ENCODE peak calls at places on chromosomes 5 and 9, in four cellular contexts. E, Z, C and T are unnamed samples.

GRCh38 chr5:80406980-80407734 is 707 bp upstream of the ZFYVE16 start:
- DNase-seq in Z (no peak), C (no peak), E (peak; percentile 1), T (no peak)

GRCh38 chr9:37251452-37251851 is 131.1 kb downstream of the ZCCHC7 start:
- DNase-seq in Z (peak; percentile 88), E (no peak), C (peak; percentile 65), T (peak; percentile 78)

GRCh38 chr5:102796481-102796880 is 41.4 kb downstream of the PAM start:
- DNase-seq in E (peak; percentile 7), Z (no peak), C (no peak), T (no peak)

GRCh38 chr5:154541553-154541952 is 63.5 kb upstream of the HAND1 start:
- DNase-seq in E (no peak), C (peak; percentile 77), Z (peak; percentile 60), T (peak; percentile 74)

GRCh38 chr9:136840877-136841645 is 1.2 kb upstream of the AJM1 start:
- DNase-seq in E (peak; percentile 62), C (peak; percentile 70), Z (peak; percentile 57), T (peak; percentile 59)

GRCh38 chr9:34928921-34929320 is 29.2 kb upstream of the PHF24 start:
- DNase-seq in E (no peak), Z (no peak), C (peak; percentile 26), T (no peak)

GRCh38 chr5:109411627-109412026 is 1.9 kb upstream of the PJA2 start:
- DNase-seq in E (peak; percentile 97), C (no peak), Z (no peak), T (no peak)

GRCh38 chr5:145854651-145855258 is 18.1 kb downstream of the GRXCR2 start:
- DNase-seq in E (peak; percentile 83), Z (no peak), C (no peak), T (peak; percentile 93)

GRCh38 chr5:172713113-172713808 is 57.7 kb downstream of the DUSP1 start:
- DNase-seq in Z (no peak), E (no peak), C (peak; percentile 91), T (no peak)

GRCh38 chr9:105425817-105426433 is 21.9 kb upstream of the FSD1L start:
- DNase-seq in Z (no peak), C (peak; percentile 28), E (peak; percentile 47), T (no peak)

GRCh38 chr5:123421773-123422172 is 1.4 kb downstream of the CEP120 start:
- DNase-seq in C (no peak), E (no peak), Z (no peak), T (no peak)

GRCh38 chr5:21685536-21685935 is 1167.6 kb downstream of the CDH12 start:
- DNase-seq in C (no peak), Z (no peak), E (peak; percentile 28), T (peak; percentile 74)

GRCh38 chr5:63398346-63398745 is 563.9 kb downstream of the HTR1A start:
- DNase-seq in Z (peak; percentile 74), E (no peak), C (no peak), T (peak; percentile 97)

GRCh38 chr5:157197088-157197487 is 16.4 kb downstream of the ITK start:
- DNase-seq in C (no peak), E (no peak), Z (no peak), T (no peak)

DNA sequence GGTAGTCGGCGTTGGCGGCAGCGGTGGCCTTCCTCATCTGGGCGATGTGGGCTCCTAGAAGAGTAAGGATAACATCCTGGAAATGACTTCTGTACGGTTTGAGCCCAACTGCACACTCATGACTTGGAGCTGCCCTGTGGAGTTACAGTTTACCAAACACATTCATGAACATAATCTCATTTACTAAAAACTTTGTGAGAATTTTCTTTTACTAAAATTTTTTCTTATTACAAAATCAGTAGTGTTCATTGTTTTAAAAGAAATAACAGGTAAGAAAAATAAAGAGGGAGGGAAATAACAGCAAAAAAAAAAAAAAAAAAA is 5.3 kb downstream of the FOXE1 start:
- DNase-seq in Z (no peak), C (no peak), E (no peak), T (no peak)
- H3K56ac ChIP-seq in Z (no peak overlapping the region), C (no peak overlapping the region), E (no peak overlapping the region), T (no peak overlapping the region)

GRCh38 chr9:111902396-111903147 is 6.0 kb downstream of the UGCG start:
- DNase-seq in Z (no peak), C (no peak), E (peak; percentile 70), T (no peak)
- H2AK5ac ChIP-seq in Z (no peak overlapping the region), C (no peak overlapping the region), E (peak overlapping the region; percentile 28), T (no peak overlapping the region)

GRCh38 chr5:9622891-9623547 is 7.1 kb downstream of the TAS2R1 start:
- DNase-seq in C (no peak), Z (no peak), E (peak; percentile 93), T (no peak)
- H3K56ac ChIP-seq in C (no peak overlapping the region), Z (no peak overlapping the region), E (peak overlapping the region; percentile 14), T (peak overlapping the region; percentile 30)

GRCh38 chr5:125550237-125550636 is 803.8 kb upstream of the ZNF608 start:
- DNase-seq in Z (no peak), E (peak; percentile 74), C (no peak), T (no peak)
- H2AK5ac ChIP-seq in Z (no peak overlapping the region), E (no peak overlapping the region), C (peak overlapping the region; percentile 21), T (no peak overlapping the region)

DNA sequence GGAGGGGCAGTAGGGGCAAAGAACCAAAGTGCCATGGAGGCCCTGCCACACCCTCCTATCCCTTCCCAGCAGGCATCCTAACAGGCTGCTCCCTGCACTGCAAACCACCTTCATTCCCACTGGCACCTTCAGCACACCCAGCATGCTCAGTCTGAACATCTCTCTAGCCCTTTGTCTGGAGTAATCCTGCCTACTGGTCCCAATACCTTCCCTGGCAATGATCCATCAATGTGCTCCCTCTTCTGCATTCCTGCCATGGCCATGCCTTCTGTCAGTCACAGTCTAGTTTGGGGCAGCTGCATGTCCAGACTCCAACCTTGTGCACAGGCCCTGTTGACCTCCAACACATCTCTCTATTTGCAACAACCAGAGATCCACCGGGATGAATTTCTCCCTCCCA is 4.9 kb downstream of the MACROH2A1 start:
- DNase-seq in Z (no peak), E (no peak), C (no peak), T (no peak)
- H3K56ac ChIP-seq in Z (no peak overlapping the region), E (no peak overlapping the region), C (no peak overlapping the region), T (no peak overlapping the region)

GRCh38 chr5:69217154-69217731 is 17.4 kb upstream of the CDK7 start:
- DNase-seq in Z (no peak), C (no peak), E (no peak), T (no peak)

GRCh38 chr5:69219939-69220338 is 14.7 kb upstream of the CDK7 start:
- DNase-seq in Z (no peak), E (no peak), C (no peak), T (no peak)

GRCh38 chr5:69212022-69212421 is 22.6 kb downstream of the CENPH start:
- DNase-seq in Z (no peak), E (no peak), C (no peak), T (no peak)

GRCh38 chr5:69213513-69214215 is 21.0 kb upstream of the CDK7 start:
- DNase-seq in Z (no peak), E (peak; percentile 86), C (no peak), T (no peak)

DNA sequence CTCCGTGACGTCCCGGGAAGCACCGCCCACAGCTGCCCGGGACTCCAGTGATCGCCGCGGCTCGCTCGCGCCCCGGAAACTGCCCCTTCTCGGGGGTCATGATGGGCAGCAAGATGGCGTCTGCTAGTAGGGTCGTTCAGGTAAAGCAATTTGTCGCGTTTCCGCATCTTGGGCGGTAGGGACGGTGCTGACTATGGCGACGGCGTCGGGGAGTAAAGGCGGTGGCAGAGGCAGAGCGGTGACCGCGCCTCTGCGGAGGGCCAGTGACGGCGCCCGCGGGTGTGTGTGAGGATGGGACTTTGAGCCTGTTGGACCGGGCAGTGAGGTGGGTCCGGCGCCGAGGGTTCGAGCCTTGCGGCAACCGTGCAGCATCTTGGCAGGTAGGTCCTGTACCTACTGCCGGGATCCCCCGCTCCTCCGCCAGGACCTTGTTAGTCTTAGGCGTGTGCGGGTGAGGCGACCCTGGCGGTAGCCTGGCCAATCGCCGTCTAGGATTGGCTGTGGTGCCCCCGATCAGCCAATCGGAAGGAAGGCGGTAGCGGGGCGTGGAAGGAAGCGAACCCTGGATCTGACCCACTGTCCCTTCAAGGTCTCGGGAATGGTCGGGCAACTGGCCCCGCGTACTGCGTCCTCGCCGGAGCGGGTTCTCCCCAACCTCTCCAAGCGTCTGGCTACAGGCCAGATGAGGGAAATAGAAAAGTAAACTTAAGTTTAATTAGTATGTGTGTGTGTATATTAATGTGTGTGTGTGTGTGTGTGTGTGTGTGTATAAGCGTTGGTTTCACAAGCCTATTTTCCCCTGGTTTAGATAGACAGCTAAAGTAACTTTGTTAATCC is 16.7 kb upstream of the CDK7 start:
- DNase-seq in C (peak; percentile 92), Z (peak; percentile 96), E (peak; percentile 86), T (peak; percentile 96)
- H2AK5ac ChIP-seq in C (peak overlapping the region; percentile 24), Z (no peak overlapping the region), E (peak overlapping the region; percentile 62), T (no peak overlapping the region)

GRCh38 chr9:77177894-77178794 is 810 bp downstream of the VPS13A start:
- DNase-seq in C (peak; percentile 69), E (peak; percentile 31), Z (peak; percentile 49), T (peak; percentile 53)
- H3K56ac ChIP-seq in C (peak overlapping the region; percentile 48), E (peak overlapping the region; percentile 73), Z (no peak overlapping the region), T (peak overlapping the region; percentile 96)

DNA sequence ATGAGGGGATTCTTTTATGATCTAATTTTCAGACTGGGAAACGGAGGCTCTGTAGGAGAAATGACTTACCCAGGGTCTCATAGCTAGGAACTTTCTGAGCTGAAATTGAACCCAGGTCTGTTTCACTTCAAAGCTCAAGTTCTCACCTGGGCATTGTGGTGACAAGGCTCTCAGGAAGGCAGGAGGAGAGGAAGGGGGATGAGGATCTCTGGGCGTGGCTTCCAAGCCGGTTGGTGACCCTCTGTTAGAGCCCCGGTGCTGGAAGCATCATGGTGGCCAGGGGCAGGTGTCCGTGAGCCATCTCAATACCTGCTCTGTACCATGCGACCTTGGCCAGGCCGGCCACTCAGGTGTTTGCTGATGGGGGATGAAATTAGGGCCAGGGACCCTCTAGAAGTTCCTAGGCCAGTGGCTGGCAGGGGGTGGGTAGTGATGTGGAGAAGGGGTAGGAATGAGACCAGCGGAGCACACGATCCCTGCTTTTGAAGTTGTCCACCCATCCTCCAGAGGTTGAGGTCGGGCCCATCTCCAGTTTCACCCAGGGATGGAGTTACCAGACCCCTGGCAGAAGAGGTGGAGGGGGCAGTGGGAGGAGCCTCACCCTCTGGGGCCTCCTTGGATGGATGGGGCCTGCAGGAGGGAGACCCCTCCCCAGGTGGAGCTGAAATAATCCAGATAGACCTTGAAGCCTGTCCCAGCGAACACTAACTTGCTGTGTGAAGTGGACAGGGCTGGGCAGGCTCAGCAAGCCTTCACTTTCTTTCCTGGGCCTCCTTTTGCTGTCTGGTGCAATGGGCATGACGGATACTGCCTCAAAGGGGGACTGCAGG is 5.9 kb downstream of the CRB2 start:
- DNase-seq in C (no peak), Z (peak; percentile 36), E (no peak), T (no peak)
- H2AK5ac ChIP-seq in C (no peak overlapping the region), Z (no peak overlapping the region), E (no peak overlapping the region), T (no peak overlapping the region)

GRCh38 chr5:116859666-116860320 is 285.2 kb upstream of the SEMA6A start:
- DNase-seq in C (no peak), E (no peak), Z (no peak), T (no peak)
- H3K56ac ChIP-seq in C (no peak overlapping the region), E (no peak overlapping the region), Z (no peak overlapping the region), T (no peak overlapping the region)

GRCh38 chr9:127877566-127877998 is at the start of gene AK1:
- DNase-seq in Z (peak; percentile 65), C (peak; percentile 84), E (peak; percentile 37), T (peak; percentile 59)
- H2AK5ac ChIP-seq in Z (no peak within 1 kb of the TSS), C (peak within 1 kb of the TSS; percentile 0), E (peak within 1 kb of the TSS; percentile 97), T (peak within 1 kb of the TSS; percentile 38)